ENCODE peak calls at places on chromosomes 16 and 17, in seven cellular contexts. H is H1, U is HCT116, M is HepG2, B is GM12878, J is SK-N-SH, I is K562. F is an unnamed sample.

GRCh38 chr17:65099941-65100315 is 37.2 kb upstream of the RGS9 start:
- DNase-seq in U (peak; percentile 80), H (no peak), J (no peak), M (peak; percentile 29), B (peak; percentile 84), I (peak; percentile 40), F (peak; percentile 57)

GRCh38 chr17:44014437-44015172 is at the start of gene TMEM101:
- DNase-seq in U (peak; percentile 91), B (peak; percentile 74), M (peak; percentile 92), I (peak; percentile 96), H (peak; percentile 82), J (peak; percentile 93), F (peak; percentile 89)

GRCh38 chr17:42050360-42051012 is at the start of gene C17orf113:
- DNase-seq in B (no peak), J (peak; percentile 94), M (peak; percentile 51), I (peak; percentile 75), H (no peak), U (no peak), F (peak; percentile 90)

GRCh38 chr16:19382887-19383816 is 34.5 kb upstream of the TMC5 start:
- DNase-seq in U (no peak), H (no peak), J (peak; percentile 78), I (no peak), M (no peak), B (no peak), F (no peak)

GRCh38 chr17:67265620-67266019 is 20.6 kb upstream of the HELZ start:
- DNase-seq in U (no peak), I (no peak), B (no peak), H (no peak), M (no peak), J (peak; percentile 59), F (no peak)

GRCh38 chr17:63945851-63946439 is 13.8 kb upstream of the CD79B start:
- DNase-seq in J (no peak), I (no peak), U (no peak), B (no peak), H (no peak), M (peak; percentile 34), F (no peak)

GRCh38 chr17:53607475-53607874 is 215.3 kb upstream of the KIF2B start:
- DNase-seq in M (no peak), H (peak; percentile 44), U (no peak), B (no peak), J (no peak), I (no peak), F (no peak)

GRCh38 chr17:66495035-66495434 is 192.6 kb downstream of the PRKCA start:
- DNase-seq in U (no peak), J (no peak), M (no peak), B (no peak), H (no peak), I (no peak), F (no peak)

GRCh38 chr17:1736348-1737281 is 6.1 kb upstream of the SERPINF2 start:
- DNase-seq in U (no peak), M (peak; percentile 98), I (peak; percentile 89), B (no peak), J (peak; percentile 43), H (no peak), F (no peak)

GRCh38 chr17:49482144-49482817 is 12.8 kb upstream of the NGFR start:
- DNase-seq in J (no peak), U (no peak), H (no peak), M (no peak), B (no peak), I (peak; percentile 29), F (no peak)

GRCh38 chr17:49170216-49170615 is 37.6 kb downstream of the B4GALNT2 start:
- DNase-seq in J (no peak), H (no peak), I (no peak), B (no peak), U (no peak), M (no peak), F (no peak)

GRCh38 chr16:1771072-1771863 is at the start of gene NME3:
- DNase-seq in J (peak; percentile 92), I (peak; percentile 85), U (no peak), M (peak; percentile 17), B (no peak), H (no peak), F (peak; percentile 88)

GRCh38 chr16:57093845-57094564 is 1.6 kb downstream of the CPNE2 start:
- DNase-seq in I (no peak), J (no peak), B (no peak), U (no peak), M (no peak), H (no peak), F (no peak)

GRCh38 chr16:2335286-2335895 is 5.1 kb downstream of the ABCA3 start:
- DNase-seq in H (no peak), M (no peak), I (no peak), B (no peak), U (no peak), J (no peak), F (no peak)

GRCh38 chr16:27217256-27217655 is 13.9 kb downstream of the KDM8 start:
- DNase-seq in U (no peak), J (peak; percentile 62), B (no peak), I (peak; percentile 32), M (no peak), H (no peak), F (peak; percentile 61)

GRCh38 chr16:4376820-4377572 is 5.3 kb downstream of the VASN start:
- DNase-seq in M (no peak), I (no peak), B (no peak), H (no peak), J (no peak), U (no peak), F (no peak)

GRCh38 chr16:19810817-19811731 is 73.6 kb downstream of the GPRC5B start:
- DNase-seq in I (peak; percentile 12), M (peak; percentile 68), J (no peak), U (no peak), H (no peak), B (no peak), F (no peak)

GRCh38 chr17:76419576-76420245 is 33.2 kb downstream of the UBE2O start:
- DNase-seq in M (no peak), H (no peak), J (no peak), I (no peak), U (no peak), B (no peak), F (no peak)

GRCh38 chr16:19532601-19533000 is 8.9 kb downstream of the CCP110 start:
- DNase-seq in I (no peak), U (no peak), B (no peak), M (no peak), H (no peak), J (no peak), F (no peak)

GRCh38 chr17:12410721-12411120 is 255.0 kb upstream of the MYOCD start:
- DNase-seq in H (no peak), M (no peak), I (no peak), B (no peak), J (no peak), U (no peak), F (no peak)

GRCh38 chr17:12409082-12409481 is 256.6 kb upstream of the MYOCD start:
- DNase-seq in U (no peak), B (no peak), H (no peak), J (no peak), I (no peak), M (no peak), F (no peak)

DNA sequence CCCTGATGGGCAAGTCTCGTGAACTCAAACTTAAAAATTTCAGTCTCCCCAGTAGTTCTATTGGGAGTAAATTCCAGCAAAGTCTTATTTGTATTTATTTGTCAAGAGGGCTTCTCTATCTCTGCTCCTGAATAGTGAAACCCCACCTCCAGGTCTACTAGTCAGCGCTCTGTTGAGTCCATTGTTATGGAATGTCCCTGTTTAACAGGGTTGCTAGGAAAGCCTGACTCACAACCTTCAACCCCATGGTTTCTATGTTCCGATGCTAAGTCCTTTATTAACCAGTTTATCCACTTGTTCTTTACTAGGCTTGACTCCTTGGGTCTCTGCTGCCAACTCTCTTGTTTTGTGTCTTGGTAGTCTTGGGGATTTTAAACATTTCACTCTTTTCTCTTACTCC is 250.7 kb upstream of the MYOCD start:
- DNase-seq in B (no peak), J (no peak), U (no peak), H (no peak), I (no peak), M (no peak), F (no peak)
- TF ChIP-seq JUND in B (no peak), J (no peak), U (no peak), H (peak; percentile 74), I (no peak), M (no peak), F (no peak)

DNA sequence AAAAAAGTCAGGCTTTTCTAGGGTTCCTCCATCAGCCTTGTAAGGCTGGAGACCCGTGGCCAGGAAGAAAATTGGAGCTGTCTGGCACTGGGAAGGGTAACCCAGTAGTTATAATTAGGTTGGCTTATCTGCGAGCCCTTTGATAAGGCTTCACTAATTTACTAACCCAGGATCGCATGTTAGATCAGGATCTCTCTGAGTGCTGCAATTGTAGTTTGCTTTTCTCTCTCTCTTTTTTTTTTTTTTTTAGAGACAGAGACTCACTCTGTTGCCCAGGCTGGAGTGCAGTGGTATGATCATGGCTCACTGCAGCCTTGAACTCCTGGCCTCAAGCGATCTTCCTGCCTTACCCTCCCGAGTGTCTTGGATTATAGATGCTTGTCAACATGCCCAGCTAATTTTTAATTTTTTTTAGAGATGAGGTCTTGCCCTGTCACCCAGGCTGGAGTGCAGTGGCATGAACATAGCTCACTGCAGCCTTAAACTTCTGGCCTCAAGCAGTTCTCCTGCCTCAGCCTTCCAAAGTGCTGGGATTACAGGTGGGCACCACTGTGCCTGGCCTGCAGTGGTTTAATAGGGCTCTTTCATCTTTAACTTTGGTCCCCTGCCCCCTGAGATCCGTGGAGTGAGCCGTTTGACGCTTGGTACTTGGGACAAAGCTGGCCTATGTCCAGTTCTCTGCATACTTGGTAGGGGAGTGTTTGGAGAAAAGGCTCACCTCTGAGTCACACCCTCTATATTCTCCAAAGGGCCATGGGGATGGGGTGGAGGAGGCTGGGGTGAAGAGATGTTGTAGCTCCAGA is 17.2 kb downstream of the ABCC1 start:
- DNase-seq in J (peak; percentile 74), B (no peak), H (no peak), U (peak; percentile 92), I (no peak), M (no peak), F (no peak)
- TF ChIP-seq JUND in J (peak; percentile 57), B (no peak), H (no peak), U (peak; percentile 67), I (no peak), M (no peak), F (no peak)

GRCh38 chr16:84841787-84842300 is 22.1 kb downstream of the CRISPLD2 start:
- DNase-seq in B (no peak), J (peak; percentile 33), M (no peak), U (peak; percentile 71), H (peak; percentile 72), I (no peak), F (peak; percentile 97)
- TF ChIP-seq JUND in B (no peak), J (no peak), M (no peak), U (no peak), H (no peak), I (no peak), F (no peak)

DNA sequence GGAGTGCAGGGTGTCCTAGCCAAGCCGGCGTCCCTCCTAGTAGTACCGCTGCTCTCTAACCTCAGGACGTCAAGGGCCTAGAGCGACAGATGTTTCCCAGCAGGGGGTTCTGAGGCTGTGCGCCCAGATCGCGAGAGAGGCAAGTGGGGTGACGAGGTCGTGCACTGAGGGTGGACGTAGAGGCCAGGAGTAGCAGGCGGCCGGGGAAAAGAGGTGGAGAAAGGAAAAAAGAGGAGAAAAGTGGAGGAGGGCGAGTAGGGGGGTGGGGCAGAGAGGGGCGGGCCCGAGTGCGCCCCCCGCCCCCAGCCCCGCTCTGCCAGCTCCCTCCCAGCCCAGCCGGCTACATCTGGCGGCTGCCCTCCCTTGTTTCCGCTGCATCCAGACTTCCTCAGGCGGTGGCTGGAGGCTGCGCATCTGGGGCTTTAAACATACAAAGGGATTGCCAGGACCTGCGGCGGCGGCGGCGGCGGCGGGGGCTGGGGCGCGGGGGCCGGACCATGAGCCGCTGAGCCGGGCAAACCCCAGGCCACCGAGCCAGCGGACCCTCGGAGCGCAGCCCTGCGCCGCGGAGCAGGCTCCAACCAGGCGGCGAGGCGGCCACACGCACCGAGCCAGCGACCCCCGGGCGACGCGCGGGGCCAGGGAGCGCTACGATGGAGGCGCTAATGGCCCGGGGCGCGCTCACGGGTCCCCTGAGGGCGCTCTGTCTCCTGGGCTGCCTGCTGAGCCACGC is at the start of gene MMP2:
- DNase-seq in H (peak; percentile 51), I (no peak), U (no peak), J (peak; percentile 96), M (no peak), B (no peak), F (no peak)
- TF ChIP-seq JUND in H (no peak), I (no peak), U (no peak), J (no peak), M (no peak), B (no peak), F (no peak)